ENCODE peak calls at places on chromosome 14, in four cellular contexts. Y, J, X and I are unnamed samples.
A peak's percentile ranks its signal among the peaks of the same experiment; 100 is the strongest.

GRCh38 chr14:30669594-30669993 is 47.5 kb downstream of the SCFD1 start:
- DNase-seq in X (no peak), J (no peak), Y (no peak), I (no peak)

GRCh38 chr14:31592619-31593018 is 31.4 kb downstream of the NUBPL start:
- DNase-seq in Y (no peak), X (no peak), J (no peak), I (no peak)

GRCh38 chr14:105526781-105527380 is 498 bp downstream of the TMEM121 start:
- DNase-seq in X (no peak), J (no peak), Y (no peak), I (no peak)

GRCh38 chr14:30440986-30441385 is 118.0 kb upstream of the G2E3 start:
- DNase-seq in J (no peak), X (no peak), Y (no peak), I (no peak)

GRCh38 chr14:64069634-64070359 is 217.0 kb downstream of the SYNE2 start:
- DNase-seq in J (no peak), X (no peak), Y (no peak), I (no peak)

GRCh38 chr14:105088812-105089745 is 23.8 kb upstream of the GPR132 start:
- DNase-seq in Y (no peak), J (no peak), X (no peak), I (no peak)

GRCh38 chr14:32345311-32345771 is 16.2 kb downstream of the AKAP6 start:
- DNase-seq in Y (no peak), X (no peak), J (no peak), I (no peak)

GRCh38 chr14:33634631-33635030 is 316.2 kb downstream of the EGLN3 start:
- DNase-seq in X (no peak), Y (no peak), J (no peak), I (no peak)

GRCh38 chr14:57009585-57010515 is 199.6 kb upstream of the OTX2 start:
- DNase-seq in J (no peak), X (peak; percentile 79), Y (no peak), I (no peak)

GRCh38 chr14:100846309-100846859 is 20.5 kb downstream of the MEG3 start:
- DNase-seq in Y (no peak), J (no peak), X (no peak), I (no peak)

GRCh38 chr14:74501135-74501614 is 7.6 kb downstream of the ISCA2 start:
- DNase-seq in J (peak; percentile 52), X (peak; percentile 19), Y (no peak), I (no peak)

GRCh38 chr14:31787377-31787776 is 226.2 kb downstream of the NUBPL start:
- DNase-seq in Y (peak; percentile 34), X (peak; percentile 6), J (peak; percentile 72), I (no peak)

GRCh38 chr14:101500061-101500460 is 61.2 kb upstream of the DIO3 start:
- DNase-seq in X (no peak), J (no peak), Y (no peak), I (no peak)

GRCh38 chr14:44204061-44204815 is 302.8 kb downstream of the FSCB start:
- DNase-seq in J (no peak), X (no peak), Y (no peak), I (no peak)

GRCh38 chr14:104794099-104794498 is 1.4 kb downstream of the AKT1 start:
- DNase-seq in J (peak; percentile 57), X (peak; percentile 70), Y (no peak), I (no peak)

GRCh38 chr14:21093769-21094681 is 4.4 kb downstream of the ZNF219 start:
- DNase-seq in Y (no peak), X (no peak), J (no peak), I (no peak)

GRCh38 chr14:30210630-30211029 is 283.0 kb upstream of the PRKD1 start:
- DNase-seq in Y (no peak), J (no peak), X (no peak), I (no peak)

GRCh38 chr14:103708750-103709187 is 6.5 kb downstream of the XRCC3 start:
- DNase-seq in J (no peak), X (no peak), Y (no peak), I (no peak)

GRCh38 chr14:95300697-95301526 is 18.8 kb downstream of the CLMN start:
- DNase-seq in X (no peak), J (peak; percentile 96), Y (no peak), I (no peak)

GRCh38 chr14:21136024-21136423 is 19.8 kb downstream of the OR5AU1 start:
- DNase-seq in X (peak; percentile 20), Y (peak; percentile 3), J (peak; percentile 35), I (no peak)

GRCh38 chr14:91866511-91867295 is 633 bp downstream of the TC2N start:
- DNase-seq in J (no peak), Y (no peak), X (no peak), I (no peak)

GRCh38 chr14:75826599-75826998 is 155.2 kb downstream of the TGFB3 start:
- DNase-seq in Y (no peak), J (no peak), X (no peak), I (no peak)

GRCh38 chr14:31205681-31206535 is 1.7 kb downstream of the HECTD1 start:
- DNase-seq in J (peak; percentile 99), X (peak; percentile 10), Y (no peak), I (no peak)

GRCh38 chr14:89190779-89191513 is 226.1 kb downstream of the FOXN3 start:
- DNase-seq in X (no peak), J (no peak), Y (no peak), I (no peak)

GRCh38 chr14:21518725-21519124 is 7.4 kb downstream of the SALL2 start:
- DNase-seq in Y (no peak), J (no peak), X (no peak), I (no peak)

GRCh38 chr14:50961606-50962259 is 17.4 kb upstream of the PYGL start:
- DNase-seq in J (no peak), Y (no peak), X (no peak), I (peak; percentile 62)

GRCh38 chr14:71606064-71606463 is 326.2 kb upstream of the RGS6 start:
- DNase-seq in J (no peak), X (no peak), Y (no peak), I (no peak)

GRCh38 chr14:36529062-36529461 is 9.0 kb upstream of the NKX2-1 start:
- DNase-seq in Y (no peak), J (no peak), X (no peak), I (no peak)

GRCh38 chr14:54343276-54344121 is 53.3 kb upstream of the CDKN3 start:
- DNase-seq in X (no peak), Y (no peak), J (peak; percentile 34), I (no peak)

GRCh38 chr14:83556065-83556464 is 1973.9 kb upstream of the FLRT2 start:
- DNase-seq in Y (no peak), J (no peak), X (no peak), I (no peak)
- TF ChIP-seq REST in Y (no peak), J (no peak), X (no peak), I (no peak)

DNA sequence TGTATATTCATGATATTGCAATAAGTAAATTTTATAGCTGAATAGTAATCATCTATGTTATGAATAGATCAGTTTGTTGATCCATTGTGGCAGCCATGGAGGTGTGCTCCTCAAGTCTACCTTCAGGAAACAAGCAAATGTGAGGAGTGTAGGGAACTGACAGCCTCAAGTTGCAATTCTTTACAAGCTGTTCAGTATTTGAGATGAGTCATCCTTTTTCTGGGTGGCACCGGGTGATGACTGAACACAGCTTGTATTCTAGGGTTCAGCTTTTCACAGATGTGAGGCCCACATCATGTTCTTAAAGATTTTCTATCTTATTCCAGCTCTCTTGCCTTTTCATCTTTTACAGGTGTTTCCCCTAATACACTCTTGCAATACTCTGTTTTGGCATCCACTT is 452.4 kb downstream of the KCNH5 start:
- DNase-seq in J (no peak), X (no peak), Y (no peak), I (no peak)
- TF ChIP-seq TCF7L2 in J (no peak), X (no peak), Y (no peak), I (no peak)

DNA sequence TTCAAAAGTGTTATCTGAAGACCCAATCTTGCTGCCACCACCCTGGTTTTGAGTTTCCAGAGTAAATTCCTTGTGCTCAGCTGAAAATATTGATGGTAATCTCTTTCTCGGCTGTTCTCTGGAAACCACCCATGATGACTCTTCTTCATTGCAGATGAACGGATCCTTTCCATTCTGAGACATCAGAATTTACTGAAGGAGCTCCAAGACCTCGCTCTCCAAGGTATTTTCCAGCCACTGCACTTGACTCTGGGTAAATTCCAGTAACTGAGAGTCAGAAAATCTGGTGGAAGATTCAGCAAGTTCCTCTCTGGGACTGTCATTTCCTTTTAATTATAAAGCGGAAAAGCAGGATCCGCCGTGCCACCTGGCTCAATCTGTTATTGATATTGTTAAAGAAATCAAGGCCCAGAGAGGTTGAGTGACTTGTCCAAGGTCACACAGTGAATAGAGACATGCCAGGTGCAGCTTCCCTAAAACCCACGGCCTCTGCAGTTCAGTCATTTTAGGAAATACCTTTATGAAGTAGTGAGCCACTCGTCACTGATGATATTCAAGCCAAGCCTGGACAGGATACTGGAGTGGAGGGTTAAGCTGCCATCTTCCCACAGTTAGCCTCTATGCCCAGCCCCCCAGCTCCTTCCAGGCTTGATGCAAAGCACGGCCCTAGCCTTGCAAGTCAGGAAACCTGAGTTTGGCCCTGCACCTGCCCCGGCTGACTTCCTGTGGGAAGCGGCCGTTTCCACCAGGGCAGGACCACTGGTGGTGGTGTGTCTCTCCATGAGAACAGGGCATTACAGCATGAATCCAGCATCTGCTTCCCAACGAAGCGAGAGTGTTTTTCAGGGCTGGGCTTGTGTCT is 4.7 kb downstream of the CHGA start:
- DNase-seq in J (no peak), Y (no peak), X (no peak), I (no peak)
- H3K27me3 ChIP-seq in J (no peaks in the 10 kb centered on the region), Y (peaks cover 11% of the 10 kb centered on the region), X (peaks cover 6% of the 10 kb centered on the region), I (no peaks in the 10 kb centered on the region)

GRCh38 chr14:65560340-65561027 is 148.0 kb downstream of the FUT8 start:
- DNase-seq in X (no peak), J (no peak), Y (no peak), I (no peak)
- TF ChIP-seq REST in X (no peak), J (no peak), Y (no peak), I (no peak)

DNA sequence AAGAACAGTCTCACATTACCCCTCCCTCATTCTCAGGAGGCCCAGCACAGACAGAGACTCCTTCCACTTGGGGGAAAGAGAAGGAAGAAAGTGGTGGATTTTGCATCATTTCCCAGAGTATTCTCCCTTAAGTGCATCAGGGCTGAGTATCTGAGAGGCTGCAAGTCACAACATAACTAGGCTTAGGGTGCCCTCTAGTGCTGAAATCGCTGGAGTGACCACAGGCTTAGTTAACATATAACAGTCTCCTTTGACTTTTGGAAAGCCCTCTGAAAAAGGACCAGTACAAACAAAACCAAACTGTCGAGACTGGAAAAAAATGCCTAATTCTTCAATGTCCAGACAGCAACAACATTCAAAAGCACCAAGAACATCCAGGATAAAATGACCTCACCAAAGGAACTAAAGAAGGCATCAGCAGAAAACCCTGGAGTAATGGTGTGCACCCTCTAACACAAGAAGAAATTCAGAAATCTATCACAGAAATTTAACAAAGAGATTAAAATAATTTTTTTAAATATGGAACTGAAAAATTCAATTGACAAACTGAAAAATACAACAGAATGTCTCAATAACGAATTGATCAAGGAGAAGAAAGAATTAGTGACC is 412.3 kb downstream of the RPS29 start:
- DNase-seq in J (peak; percentile 63), X (peak; percentile 17), Y (peak; percentile 63), I (peak; percentile 50)
- TF ChIP-seq TCF7L2 in J (no peak), X (no peak), Y (no peak), I (no peak)

GRCh38 chr14:22660654-22661053 is 16.5 kb upstream of the OR6J1 start:
- DNase-seq in Y (no peak), X (no peak), J (no peak), I (no peak)
- H3K27me3 ChIP-seq in Y (no peaks in the 10 kb centered on the region), X (no peaks in the 10 kb centered on the region), J (peaks cover 2% of the 10 kb centered on the region), I (no peaks in the 10 kb centered on the region)